ENCODE peak calls at places on chromosome 15, in ten cellular contexts. One of them, this sample, is unnamed.

GRCh38 chr15:57323806-57324589 is 52.3 kb upstream of the CGNL1 start:
- DNase-seq in cardiac muscle cell: no peak
- DNase-seq in ovary: peak; percentile 25
- DNase-seq in uterus: no peak
- DNase-seq in SJSA1: peak; percentile 86
- DNase-seq in gastrocnemius medialis: no peak
- DNase-seq in H9: peak; percentile 84
- DNase-seq in GM23338: peak; percentile 60
- DNase-seq in GM23248: no peak
- DNase-seq in IMR-90: peak; percentile 60
- DNase-seq in this sample: peak; percentile 30

GRCh38 chr15:52287114-52287513 is 8.5 kb downstream of the MYO5C start:
- DNase-seq in cardiac muscle cell: no peak
- DNase-seq in ovary: no peak
- DNase-seq in uterus: no peak
- DNase-seq in SJSA1: no peak
- DNase-seq in gastrocnemius medialis: no peak
- DNase-seq in H9: no peak
- DNase-seq in GM23338: no peak
- DNase-seq in GM23248: no peak
- DNase-seq in IMR-90: no peak
- DNase-seq in this sample: no peak

GRCh38 chr15:83063555-83063954 is 3.5 kb downstream of the BTBD1 start:
- DNase-seq in cardiac muscle cell: no peak
- DNase-seq in ovary: no peak
- DNase-seq in uterus: no peak
- DNase-seq in SJSA1: no peak
- DNase-seq in gastrocnemius medialis: no peak
- DNase-seq in H9: no peak
- DNase-seq in GM23338: no peak
- DNase-seq in GM23248: no peak
- DNase-seq in IMR-90: no peak
- DNase-seq in this sample: no peak

GRCh38 chr15:31869640-31870335 is 160.5 kb upstream of the CHRNA7 start:
- DNase-seq in cardiac muscle cell: no peak
- DNase-seq in ovary: no peak
- DNase-seq in uterus: peak; percentile 12
- DNase-seq in SJSA1: no peak
- DNase-seq in gastrocnemius medialis: no peak
- DNase-seq in H9: no peak
- DNase-seq in GM23338: peak; percentile 29
- DNase-seq in GM23248: peak; percentile 38
- DNase-seq in IMR-90: no peak
- DNase-seq in this sample: no peak

GRCh38 chr15:98983333-98983732 is 24.3 kb downstream of the PGPEP1L start:
- DNase-seq in cardiac muscle cell: no peak
- DNase-seq in ovary: peak; percentile 75
- DNase-seq in uterus: peak; percentile 54
- DNase-seq in SJSA1: peak; percentile 64
- DNase-seq in gastrocnemius medialis: peak; percentile 72
- DNase-seq in H9: no peak
- DNase-seq in GM23338: no peak
- DNase-seq in GM23248: peak; percentile 90
- DNase-seq in IMR-90: peak; percentile 84
- DNase-seq in this sample: no peak

GRCh38 chr15:70023064-70023768 is 74.5 kb downstream of the TLE3 start:
- DNase-seq in cardiac muscle cell: no peak
- DNase-seq in ovary: no peak
- DNase-seq in uterus: no peak
- DNase-seq in SJSA1: peak; percentile 84
- DNase-seq in gastrocnemius medialis: no peak
- DNase-seq in H9: no peak
- DNase-seq in GM23338: no peak
- DNase-seq in GM23248: peak; percentile 97
- DNase-seq in IMR-90: peak; percentile 75
- DNase-seq in this sample: no peak

GRCh38 chr15:100786901-100787566 is 92.6 kb upstream of the ALDH1A3 start:
- DNase-seq in cardiac muscle cell: no peak
- DNase-seq in ovary: no peak
- DNase-seq in uterus: no peak
- DNase-seq in SJSA1: no peak
- DNase-seq in gastrocnemius medialis: no peak
- DNase-seq in H9: no peak
- DNase-seq in GM23338: no peak
- DNase-seq in GM23248: no peak
- DNase-seq in IMR-90: no peak
- DNase-seq in this sample: no peak

GRCh38 chr15:60690350-60690961 is 211.5 kb upstream of the ICE2 start:
- DNase-seq in cardiac muscle cell: no peak
- DNase-seq in ovary: no peak
- DNase-seq in uterus: no peak
- DNase-seq in SJSA1: no peak
- DNase-seq in gastrocnemius medialis: no peak
- DNase-seq in H9: no peak
- DNase-seq in GM23338: no peak
- DNase-seq in GM23248: no peak
- DNase-seq in IMR-90: no peak
- DNase-seq in this sample: no peak

GRCh38 chr15:27017168-27017809 is 46.3 kb downstream of the GABRG3 start:
- DNase-seq in cardiac muscle cell: peak; percentile 74
- DNase-seq in ovary: no peak
- DNase-seq in uterus: no peak
- DNase-seq in SJSA1: peak; percentile 26
- DNase-seq in gastrocnemius medialis: no peak
- DNase-seq in H9: peak; percentile 83
- DNase-seq in GM23338: peak; percentile 93
- DNase-seq in GM23248: peak; percentile 70
- DNase-seq in IMR-90: peak; percentile 58
- DNase-seq in this sample: peak; percentile 22

GRCh38 chr15:98813956-98814355 is 165.6 kb downstream of the IGF1R start:
- DNase-seq in cardiac muscle cell: no peak
- DNase-seq in ovary: no peak
- DNase-seq in uterus: no peak
- DNase-seq in SJSA1: no peak
- DNase-seq in gastrocnemius medialis: no peak
- DNase-seq in H9: no peak
- DNase-seq in GM23338: no peak
- DNase-seq in GM23248: peak; percentile 22
- DNase-seq in IMR-90: peak; percentile 33
- DNase-seq in this sample: no peak

GRCh38 chr15:82530606-82531379 is 9.5 kb downstream of the RPS17 start:
- DNase-seq in cardiac muscle cell: peak; percentile 78
- DNase-seq in ovary: peak; percentile 37
- DNase-seq in uterus: peak; percentile 56
- DNase-seq in SJSA1: peak; percentile 89
- DNase-seq in gastrocnemius medialis: no peak
- DNase-seq in H9: peak; percentile 83
- DNase-seq in GM23338: peak; percentile 83
- DNase-seq in GM23248: peak; percentile 64
- DNase-seq in IMR-90: peak; percentile 56
- DNase-seq in this sample: no peak

GRCh38 chr15:74664670-74665069 is 31.2 kb downstream of the EDC3 start:
- DNase-seq in cardiac muscle cell: no peak
- DNase-seq in ovary: no peak
- DNase-seq in uterus: no peak
- DNase-seq in SJSA1: no peak
- DNase-seq in gastrocnemius medialis: no peak
- DNase-seq in H9: no peak
- DNase-seq in GM23338: no peak
- DNase-seq in GM23248: no peak
- DNase-seq in IMR-90: no peak
- DNase-seq in this sample: no peak

GRCh38 chr15:80247320-80247719 is 4.7 kb downstream of the CTXND1 start:
- DNase-seq in cardiac muscle cell: no peak
- DNase-seq in ovary: no peak
- DNase-seq in uterus: no peak
- DNase-seq in SJSA1: no peak
- DNase-seq in gastrocnemius medialis: no peak
- DNase-seq in H9: no peak
- DNase-seq in GM23338: no peak
- DNase-seq in GM23248: no peak
- DNase-seq in IMR-90: no peak
- DNase-seq in this sample: no peak

GRCh38 chr15:90230610-90231009 is 3.1 kb downstream of the CIB1 start:
- DNase-seq in cardiac muscle cell: no peak
- DNase-seq in ovary: no peak
- DNase-seq in uterus: no peak
- DNase-seq in SJSA1: no peak
- DNase-seq in gastrocnemius medialis: no peak
- DNase-seq in H9: no peak
- DNase-seq in GM23338: no peak
- DNase-seq in GM23248: no peak
- DNase-seq in IMR-90: no peak
- DNase-seq in this sample: no peak

GRCh38 chr15:66459818-66460615 is 37.5 kb downstream of the SNAPC5 start:
- DNase-seq in cardiac muscle cell: no peak
- DNase-seq in ovary: no peak
- DNase-seq in uterus: no peak
- DNase-seq in SJSA1: no peak
- DNase-seq in gastrocnemius medialis: no peak
- DNase-seq in H9: no peak
- DNase-seq in GM23338: no peak
- DNase-seq in GM23248: peak; percentile 51
- DNase-seq in IMR-90: peak; percentile 77
- DNase-seq in this sample: no peak

GRCh38 chr15:64623347-64624024 is 151.9 kb downstream of the RBPMS2 start:
- DNase-seq in cardiac muscle cell: no peak
- DNase-seq in ovary: no peak
- DNase-seq in uterus: no peak
- DNase-seq in SJSA1: no peak
- DNase-seq in gastrocnemius medialis: no peak
- DNase-seq in H9: no peak
- DNase-seq in GM23338: no peak
- DNase-seq in GM23248: no peak
- DNase-seq in IMR-90: peak; percentile 24
- DNase-seq in this sample: no peak

GRCh38 chr15:50180578-50180977 is 1.4 kb upstream of the SLC27A2 start:
- DNase-seq in cardiac muscle cell: no peak
- DNase-seq in ovary: no peak
- DNase-seq in uterus: no peak
- DNase-seq in SJSA1: no peak
- DNase-seq in gastrocnemius medialis: no peak
- DNase-seq in H9: no peak
- DNase-seq in GM23338: no peak
- DNase-seq in GM23248: no peak
- DNase-seq in IMR-90: no peak
- DNase-seq in this sample: no peak

GRCh38 chr15:60299452-60300047 is 98.2 kb downstream of the ANXA2 start:
- DNase-seq in cardiac muscle cell: no peak
- DNase-seq in ovary: peak; percentile 15
- DNase-seq in uterus: peak; percentile 38
- DNase-seq in SJSA1: no peak
- DNase-seq in gastrocnemius medialis: no peak
- DNase-seq in H9: peak; percentile 63
- DNase-seq in GM23338: peak; percentile 48
- DNase-seq in GM23248: peak; percentile 65
- DNase-seq in IMR-90: no peak
- DNase-seq in this sample: no peak

GRCh38 chr15:98943609-98944111 is 63.9 kb downstream of the PGPEP1L start:
- DNase-seq in cardiac muscle cell: no peak
- DNase-seq in ovary: no peak
- DNase-seq in uterus: peak; percentile 37
- DNase-seq in SJSA1: peak; percentile 12
- DNase-seq in gastrocnemius medialis: peak; percentile 92
- DNase-seq in H9: no peak
- DNase-seq in GM23338: no peak
- DNase-seq in GM23248: peak; percentile 48
- DNase-seq in IMR-90: peak; percentile 65
- DNase-seq in this sample: no peak

DNA sequence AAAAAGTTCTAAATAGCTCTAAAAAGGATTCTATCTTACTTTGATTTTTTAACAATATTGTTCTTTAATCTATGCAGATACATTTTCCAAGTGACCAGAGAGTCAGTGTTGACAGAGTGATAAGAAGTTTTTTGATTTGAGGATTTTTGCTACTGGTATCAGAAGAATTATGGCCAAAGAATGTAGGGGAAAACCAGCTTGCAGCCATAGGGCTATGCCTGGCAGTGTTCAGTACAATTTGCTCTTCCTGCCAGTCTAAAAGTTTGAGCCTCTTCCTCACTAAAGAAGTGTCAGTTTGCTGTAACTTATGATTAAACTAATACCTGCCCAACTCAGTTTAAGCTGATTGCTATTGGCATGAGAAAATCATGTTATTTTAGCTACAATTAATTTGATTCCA is 35.3 kb upstream of the FSIP1 start:
- DNase-seq in cardiac muscle cell: no peak
- DNase-seq in ovary: no peak
- DNase-seq in uterus: no peak
- DNase-seq in SJSA1: no peak
- DNase-seq in gastrocnemius medialis: no peak
- DNase-seq in H9: no peak
- DNase-seq in GM23338: no peak
- DNase-seq in GM23248: no peak
- DNase-seq in IMR-90: no peak
- DNase-seq in this sample: no peak
- H3K27ac ChIP-seq in cardiac muscle cell: no peak overlapping the region
- H3K27ac ChIP-seq in ovary: no peak overlapping the region
- H3K27ac ChIP-seq in uterus: no peak overlapping the region
- H3K27ac ChIP-seq in SJSA1: no peak overlapping the region
- H3K27ac ChIP-seq in gastrocnemius medialis: no peak overlapping the region
- H3K27ac ChIP-seq in H9: no peak overlapping the region
- H3K27ac ChIP-seq in GM23338: peak overlapping the region; percentile 12
- H3K27ac ChIP-seq in GM23248: no peak overlapping the region
- H3K27ac ChIP-seq in IMR-90: no peak overlapping the region
- H3K27ac ChIP-seq in this sample: no peak overlapping the region

GRCh38 chr15:48962662-48963523 is 826 bp downstream of the SHC4 start:
- DNase-seq in cardiac muscle cell: peak; percentile 58
- DNase-seq in ovary: no peak
- DNase-seq in uterus: peak; percentile 25
- DNase-seq in SJSA1: no peak
- DNase-seq in gastrocnemius medialis: peak; percentile 66
- DNase-seq in H9: peak; percentile 59
- DNase-seq in GM23338: peak; percentile 67
- DNase-seq in GM23248: peak; percentile 83
- DNase-seq in IMR-90: peak; percentile 61
- DNase-seq in this sample: no peak
- H3K27ac ChIP-seq in cardiac muscle cell: no peak overlapping the region
- H3K27ac ChIP-seq in ovary: no peak overlapping the region
- H3K27ac ChIP-seq in uterus: peak overlapping the region; percentile 16
- H3K27ac ChIP-seq in SJSA1: no peak overlapping the region
- H3K27ac ChIP-seq in gastrocnemius medialis: peak overlapping the region; percentile 64
- H3K27ac ChIP-seq in H9: no peak overlapping the region
- H3K27ac ChIP-seq in GM23338: no peak overlapping the region
- H3K27ac ChIP-seq in GM23248: peak overlapping the region; percentile 42
- H3K27ac ChIP-seq in IMR-90: peak overlapping the region; percentile 65
- H3K27ac ChIP-seq in this sample: no peak overlapping the region

GRCh38 chr15:63052961-63053698 is 10.6 kb downstream of the TPM1 start:
- DNase-seq in cardiac muscle cell: peak; percentile 58
- DNase-seq in ovary: no peak
- DNase-seq in uterus: peak; percentile 67
- DNase-seq in SJSA1: peak; percentile 90
- DNase-seq in gastrocnemius medialis: peak; percentile 70
- DNase-seq in H9: no peak
- DNase-seq in GM23338: peak; percentile 29
- DNase-seq in GM23248: peak; percentile 80
- DNase-seq in IMR-90: no peak
- DNase-seq in this sample: no peak
- H3K27ac ChIP-seq in cardiac muscle cell: peak overlapping the region; percentile 100
- H3K27ac ChIP-seq in ovary: peak overlapping the region; percentile 70
- H3K27ac ChIP-seq in uterus: peak overlapping the region; percentile 98
- H3K27ac ChIP-seq in SJSA1: peak overlapping the region; percentile 51
- H3K27ac ChIP-seq in gastrocnemius medialis: peak overlapping the region; percentile 86
- H3K27ac ChIP-seq in H9: no peak overlapping the region
- H3K27ac ChIP-seq in GM23338: peak overlapping the region; percentile 53
- H3K27ac ChIP-seq in GM23248: peak overlapping the region; percentile 71
- H3K27ac ChIP-seq in IMR-90: peak overlapping the region; percentile 72
- H3K27ac ChIP-seq in this sample: no peak overlapping the region

GRCh38 chr15:45777781-45778180 is 143.0 kb downstream of the SQOR start:
- DNase-seq in cardiac muscle cell: no peak
- DNase-seq in ovary: no peak
- DNase-seq in uterus: no peak
- DNase-seq in SJSA1: no peak
- DNase-seq in gastrocnemius medialis: no peak
- DNase-seq in H9: no peak
- DNase-seq in GM23338: no peak
- DNase-seq in GM23248: no peak
- DNase-seq in IMR-90: no peak
- DNase-seq in this sample: no peak
- H3K27ac ChIP-seq in cardiac muscle cell: no peak overlapping the region
- H3K27ac ChIP-seq in ovary: no peak overlapping the region
- H3K27ac ChIP-seq in uterus: no peak overlapping the region
- H3K27ac ChIP-seq in SJSA1: no peak overlapping the region
- H3K27ac ChIP-seq in gastrocnemius medialis: no peak overlapping the region
- H3K27ac ChIP-seq in H9: no peak overlapping the region
- H3K27ac ChIP-seq in GM23338: no peak overlapping the region
- H3K27ac ChIP-seq in GM23248: no peak overlapping the region
- H3K27ac ChIP-seq in IMR-90: no peak overlapping the region
- H3K27ac ChIP-seq in this sample: no peak overlapping the region

This sample was measured in caudate nucleus.